ENCODE peak calls at places on chromosomes 11 and 22, in ten cellular contexts. K is adrenal gland, D is bronchial epithelial cell, E is astrocyte of the spinal cord, M is ascending aorta, I is cardiac muscle cell, W is A673, Z is fibroblast of mammary gland, F is kidney epithelial cell, S is HL-60. P is an unnamed sample.

GRCh38 chr22:19622061-19622441 is 92.3 kb upstream of the SEPTIN5 start:
- DNase-seq in S (no peak), D (no peak), F (no peak), E (no peak), I (no peak), Z (no peak), K (no peak), M (no peak), W (no peak), P (no peak)

GRCh38 chr11:27718346-27718852 is 18.1 kb upstream of the BDNF start:
- DNase-seq in Z (peak), D (peak), W (peak), E (peak), M (no peak), S (no peak), K (peak), I (peak), F (peak), P (peak)

GRCh38 chr11:111348147-111348546 is 30.9 kb downstream of the POU2AF1 start:
- DNase-seq in S (no peak), M (no peak), F (no peak), E (no peak), W (no peak), Z (no peak), I (no peak), K (no peak), D (no peak), P (no peak)

GRCh38 chr11:1392111-1392510 is 2.4 kb downstream of the BRSK2 start:
- DNase-seq in D (no peak), I (no peak), K (no peak), W (no peak), Z (no peak), E (no peak), M (no peak), S (no peak), F (no peak), P (no peak)

GRCh38 chr11:80182906-80183305 is 742.1 kb upstream of the TENM4 start:
- DNase-seq in F (peak), M (no peak), E (no peak), D (no peak), W (no peak), K (no peak), I (no peak), S (no peak), Z (no peak), P (no peak)

GRCh38 chr11:58575377-58576020 is at the start of gene LPXN:
- DNase-seq in K (no peak), I (no peak), E (peak), D (peak), M (no peak), W (no peak), S (peak), F (no peak), Z (peak), P (no peak)

GRCh38 chr11:120566176-120566575 is 54.6 kb downstream of the GRIK4 start:
- DNase-seq in S (no peak), K (peak), W (no peak), I (no peak), M (no peak), F (no peak), Z (no peak), D (peak), E (peak), P (no peak)

GRCh38 chr11:64234840-64235379 is 526 bp downstream of the VEGFB start:
- DNase-seq in K (no peak), W (peak), E (no peak), M (no peak), D (no peak), F (no peak), I (peak), S (no peak), Z (no peak), P (no peak)

GRCh38 chr11:130798280-130798679 is 118.0 kb downstream of the SNX19 start:
- DNase-seq in I (no peak), S (no peak), D (peak), W (no peak), M (no peak), Z (peak), E (peak), F (peak), K (no peak), P (peak)

GRCh38 chr22:50086526-50086925 is 1.3 kb upstream of the MLC1 start:
- DNase-seq in S (no peak), E (no peak), F (no peak), Z (peak), M (no peak), K (no peak), D (no peak), W (no peak), I (no peak), P (peak)

GRCh38 chr11:118007040-118007439 is 20.8 kb downstream of the IL10RA start:
- DNase-seq in S (no peak), K (no peak), D (no peak), M (no peak), E (no peak), W (no peak), I (no peak), F (no peak), Z (no peak), P (no peak)

GRCh38 chr11:44112083-44112865 is 16.8 kb downstream of the EXT2 start:
- DNase-seq in F (no peak), K (peak), D (peak), E (peak), I (no peak), W (peak), M (no peak), S (no peak), Z (peak), P (no peak)

GRCh38 chr22:22884888-22885840 is 2.5 kb upstream of the IGLL5 start:
- DNase-seq in K (peak), I (no peak), M (no peak), Z (no peak), W (no peak), F (no peak), S (no peak), E (no peak), D (no peak), P (no peak)

GRCh38 chr11:65953471-65953870 is 8.1 kb upstream of the SART1 start:
- DNase-seq in E (no peak), W (no peak), K (no peak), D (no peak), Z (no peak), F (no peak), S (no peak), I (no peak), M (no peak), P (no peak)

GRCh38 chr11:45653277-45653676 is 12.1 kb downstream of the CHST1 start:
- DNase-seq in S (no peak), F (no peak), Z (no peak), D (no peak), E (no peak), K (no peak), W (no peak), M (no peak), I (no peak), P (no peak)

GRCh38 chr11:3026803-3027202 is 30.4 kb downstream of the CARS1 start:
- DNase-seq in M (no peak), K (no peak), I (no peak), F (no peak), Z (no peak), S (no peak), W (no peak), E (no peak), D (no peak), P (no peak)

GRCh38 chr22:43476341-43476740 is 64.5 kb downstream of the MPPED1 start:
- DNase-seq in I (no peak), S (no peak), E (no peak), Z (no peak), M (no peak), F (no peak), K (no peak), D (no peak), W (no peak), P (no peak)

GRCh38 chr11:38446336-38446735 is 1848.3 kb upstream of the RAG2 start:
- DNase-seq in Z (no peak), D (peak), M (no peak), K (no peak), I (no peak), S (no peak), W (no peak), E (no peak), F (no peak), P (no peak)

GRCh38 chr11:117664897-117665296 is 132.1 kb downstream of the DSCAML1 start:
- DNase-seq in W (no peak), Z (no peak), E (no peak), M (no peak), F (no peak), D (no peak), I (no peak), K (no peak), S (no peak), P (no peak)

GRCh38 chr22:21802056-21802455 is 65.4 kb downstream of the MAPK1 start:
- DNase-seq in F (no peak), D (peak), K (no peak), S (no peak), Z (peak), M (no peak), W (no peak), I (no peak), E (no peak), P (no peak)

GRCh38 chr11:34866375-34866774 is 49.8 kb downstream of the APIP start:
- DNase-seq in F (no peak), E (no peak), Z (peak), D (no peak), M (no peak), S (no peak), I (no peak), W (peak), K (no peak), P (no peak)

GRCh38 chr11:34874202-34874601 is 42.0 kb downstream of the APIP start:
- DNase-seq in I (no peak), W (no peak), M (no peak), S (no peak), F (no peak), K (no peak), Z (no peak), E (no peak), D (no peak), P (no peak)

GRCh38 chr11:34865261-34865660 is 50.9 kb downstream of the APIP start:
- DNase-seq in F (no peak), I (no peak), M (no peak), S (no peak), W (no peak), D (peak), Z (no peak), E (no peak), K (no peak), P (no peak)

GRCh38 chr11:34870548-34871209 is 45.5 kb downstream of the APIP start:
- DNase-seq in W (no peak), S (no peak), D (no peak), F (no peak), M (no peak), K (no peak), E (no peak), Z (no peak), I (peak), P (no peak)

DNA sequence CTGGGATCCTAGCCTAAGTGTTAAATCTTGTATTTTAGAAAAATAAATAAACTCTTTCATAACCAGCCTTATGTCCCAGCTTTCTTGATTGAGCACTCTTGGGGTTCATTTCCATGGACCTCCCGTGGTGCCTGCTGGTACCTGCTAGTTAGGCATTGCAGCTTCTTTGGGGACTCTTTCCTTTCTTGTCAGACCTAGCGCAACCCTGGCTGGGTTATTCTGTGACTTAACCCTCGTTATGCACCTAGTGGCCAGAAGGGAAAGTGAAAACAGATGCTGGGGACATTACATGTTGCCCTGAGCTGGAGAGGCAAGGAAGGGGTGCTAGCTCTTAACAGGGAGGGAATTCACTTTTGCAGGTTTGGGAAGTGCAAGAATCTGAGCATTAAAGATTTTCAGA is 46.8 kb downstream of the APIP start:
- DNase-seq in F (no peak), I (no peak), D (no peak), M (no peak), W (peak), S (no peak), Z (no peak), K (no peak), E (no peak), P (no peak)
- TF ChIP-seq CTCF in F (peak), I (no peak), D (no peak), M (no peak), W (peak), S (no peak), Z (peak), K (no peak), E (peak), P (peak)

DNA sequence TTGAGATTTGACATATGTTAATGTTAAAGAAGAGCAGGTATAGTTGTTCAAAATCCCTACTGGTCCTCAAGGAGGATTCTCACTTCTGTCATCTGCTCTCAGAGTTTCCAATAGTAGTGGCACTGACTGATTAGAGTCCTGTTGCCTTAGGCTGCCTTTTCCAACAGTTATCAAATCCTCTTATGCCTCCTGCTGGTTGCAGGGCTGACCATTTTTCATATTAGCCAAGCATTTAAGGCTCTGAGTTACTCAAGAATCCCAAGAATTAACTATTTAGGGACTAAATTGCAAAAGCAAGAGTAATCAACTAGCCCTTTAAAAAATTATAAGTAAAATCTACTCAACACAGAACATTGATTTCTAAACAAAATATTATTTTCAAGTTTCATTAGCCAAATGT is 212.0 kb upstream of the CHORDC1 start:
- DNase-seq in K (no peak), E (no peak), D (peak), I (peak), F (no peak), Z (no peak), S (no peak), M (no peak), W (peak), P (no peak)
- TF ChIP-seq CTCF in K (peak), E (no peak), D (peak), I (no peak), F (no peak), Z (no peak), S (peak), M (no peak), W (peak), P (no peak)

GRCh38 chr11:10414181-10414580 is 40.9 kb upstream of the AMPD3 start:
- DNase-seq in W (no peak), E (no peak), F (no peak), M (no peak), D (no peak), I (no peak), K (no peak), Z (peak), S (peak), P (no peak)

GRCh38 chr11:10414659-10415058 is 40.4 kb upstream of the AMPD3 start:
- DNase-seq in K (peak), M (no peak), E (peak), Z (peak), F (no peak), D (no peak), I (no peak), S (peak), W (peak), P (no peak)

GRCh38 chr11:10410844-10411200 is 44.2 kb upstream of the AMPD3 start:
- DNase-seq in W (no peak), F (no peak), E (no peak), I (no peak), K (no peak), Z (no peak), M (no peak), S (no peak), D (no peak), P (no peak)

GRCh38 chr11:10412266-10412665 is 42.8 kb upstream of the AMPD3 start:
- DNase-seq in I (no peak), E (no peak), S (no peak), Z (no peak), F (no peak), M (no peak), K (no peak), D (peak), W (no peak), P (no peak)

GRCh38 chr11:10413268-10413667 is 41.8 kb upstream of the AMPD3 start:
- DNase-seq in E (no peak), I (peak), S (peak), D (peak), K (peak), F (no peak), Z (no peak), M (no peak), W (peak), P (no peak)
- TF ChIP-seq CTCF in E (peak), I (peak), S (peak), D (no peak), K (peak), F (no peak), Z (peak), M (no peak), W (peak), P (no peak)

GRCh38 chr22:45311033-45311531 is 1.3 kb downstream of the FAM118A start:
- DNase-seq in D (no peak), E (no peak), M (no peak), W (no peak), I (no peak), Z (no peak), F (no peak), K (no peak), S (no peak), P (no peak)

GRCh38 chr22:45306139-45306538 is 3.6 kb upstream of the FAM118A start:
- DNase-seq in M (no peak), F (no peak), D (no peak), I (no peak), W (no peak), Z (no peak), K (no peak), S (no peak), E (no peak), P (no peak)

GRCh38 chr22:45310331-45311032 is 748 bp downstream of the FAM118A start:
- DNase-seq in W (peak), M (no peak), E (no peak), F (no peak), D (no peak), Z (no peak), I (no peak), S (no peak), K (peak), P (no peak)

GRCh38 chr22:45309422-45310227 is at the start of gene FAM118A:
- DNase-seq in E (peak), I (peak), W (peak), F (peak), Z (peak), K (peak), M (peak), S (peak), D (peak), P (peak)

DNA sequence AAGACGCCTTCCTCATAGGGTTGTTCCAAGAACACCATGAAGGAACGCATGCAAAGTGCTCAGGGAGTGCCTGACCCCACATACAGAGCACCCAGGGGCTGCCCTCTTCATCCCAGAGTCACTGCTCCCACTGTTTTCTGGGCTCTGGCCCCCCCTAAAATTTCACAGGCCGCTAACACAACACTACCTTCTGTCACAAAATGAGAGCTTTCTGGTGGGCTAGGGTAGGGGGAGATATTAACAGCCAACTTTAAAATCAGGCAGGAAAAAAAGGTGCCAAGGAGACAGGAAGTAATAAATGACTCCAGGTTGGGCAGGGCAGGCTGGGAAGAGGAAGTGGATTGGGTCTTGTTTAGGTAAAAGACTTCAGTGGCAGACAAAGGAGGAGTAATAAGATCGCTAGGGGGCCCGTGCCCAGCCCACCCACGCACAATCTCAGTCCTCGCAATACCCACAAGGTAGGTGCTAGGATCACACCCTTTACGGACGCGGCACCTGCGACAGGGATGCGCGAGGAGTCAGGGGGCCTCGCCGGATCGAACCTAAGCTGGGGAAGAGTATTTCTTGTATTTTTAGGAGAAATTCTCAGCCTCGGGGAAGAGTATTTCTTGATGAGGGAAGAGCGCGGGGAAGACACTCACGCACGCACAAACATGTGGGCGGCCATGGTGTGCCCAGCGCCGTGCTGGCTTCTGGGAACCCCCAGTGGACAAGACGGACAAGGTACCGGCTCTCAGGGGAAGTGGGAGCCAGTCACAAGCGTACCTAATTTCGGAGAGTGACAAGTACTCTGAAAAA is 911 bp upstream of the FAM118A start:
- DNase-seq in I (no peak), E (no peak), W (no peak), Z (no peak), K (peak), D (no peak), M (no peak), S (peak), F (no peak), P (no peak)
- TF ChIP-seq CTCF in I (no peak), E (no peak), W (no peak), Z (no peak), K (no peak), D (no peak), M (no peak), S (no peak), F (no peak), P (no peak)

GRCh38 chr22:27175444-27175843 is 518.1 kb downstream of the MIAT start:
- DNase-seq in K (no peak), Z (no peak), S (no peak), I (no peak), D (peak), W (no peak), M (no peak), E (no peak), F (no peak), P (no peak)

GRCh38 chr22:27174970-27175369 is 517.6 kb downstream of the MIAT start:
- DNase-seq in E (no peak), M (no peak), K (no peak), Z (no peak), F (no peak), S (no peak), I (no peak), W (no peak), D (no peak), P (no peak)

GRCh38 chr22:27179161-27179560 is 521.8 kb downstream of the MIAT start:
- DNase-seq in W (no peak), F (no peak), M (no peak), E (no peak), I (no peak), D (no peak), S (no peak), K (no peak), Z (no peak), P (no peak)

GRCh38 chr22:27173530-27173929 is 516.1 kb downstream of the MIAT start:
- DNase-seq in D (no peak), M (no peak), W (no peak), F (no peak), I (no peak), Z (no peak), K (no peak), E (no peak), S (no peak), P (no peak)

GRCh38 chr22:27175974-27176373 is 518.6 kb downstream of the MIAT start:
- DNase-seq in F (no peak), M (no peak), S (no peak), W (no peak), E (no peak), D (no peak), Z (no peak), K (no peak), I (no peak), P (no peak)
- TF ChIP-seq CTCF in F (no peak), M (no peak), S (no peak), W (no peak), E (no peak), D (no peak), Z (no peak), K (no peak), I (no peak), P (no peak)

P was measured in AG04450.